ENCODE peak calls at places on chromosomes 12 and 14, in nine cellular contexts. Q is SJSA1, T is PC-9, O is A673, G is neural progenitor cell, W is fibroblast of lung, A is AG04450, N is RWPE1, S is mesendoderm. Y is an unnamed sample.

GRCh38 chr12:87509233-87509820 is 519.9 kb downstream of the C12orf50 start:
- DNase-seq in T (no peak), A (no peak), S (no peak), W (peak), O (peak), N (peak), G (no peak), Q (no peak), Y (peak)

GRCh38 chr12:18468521-18469075 is 207.3 kb downstream of the PIK3C2G start:
- DNase-seq in G (no peak), S (no peak), W (peak), T (no peak), O (no peak), A (no peak), Q (no peak), N (peak), Y (peak)

GRCh38 chr14:33943081-33943480 is 7.8 kb downstream of the EGLN3 start:
- DNase-seq in S (no peak), O (peak), T (no peak), W (no peak), N (no peak), G (no peak), Q (no peak), A (no peak), Y (no peak)

GRCh38 chr14:73272393-73272792 is 35.1 kb downstream of the PAPLN start:
- DNase-seq in O (no peak), A (no peak), T (no peak), S (no peak), G (no peak), Q (no peak), N (no peak), W (no peak), Y (no peak)

GRCh38 chr14:94498215-94498614 is 11.1 kb downstream of the SERPINA12 start:
- DNase-seq in N (no peak), W (no peak), T (no peak), G (no peak), S (no peak), Q (no peak), O (no peak), A (no peak), Y (no peak)

GRCh38 chr12:14408208-14408607 is 42.7 kb downstream of the ATF7IP start:
- DNase-seq in Q (no peak), N (no peak), W (peak), S (peak), T (no peak), A (no peak), O (peak), G (no peak), Y (no peak)

GRCh38 chr12:105278043-105278697 is 42.2 kb upstream of the APPL2 start:
- DNase-seq in W (no peak), T (no peak), A (no peak), N (no peak), Q (no peak), S (no peak), O (no peak), G (no peak), Y (no peak)

GRCh38 chr12:71014180-71014785 is 93.7 kb upstream of the PTPRR start:
- DNase-seq in G (peak), S (peak), Q (peak), N (peak), W (peak), O (peak), T (peak), A (no peak), Y (no peak)

GRCh38 chr12:49367381-49368239 is at the start of gene SPATS2:
- DNase-seq in G (no peak), N (no peak), W (peak), Q (peak), A (no peak), O (peak), T (no peak), S (peak), Y (no peak)

GRCh38 chr14:85566603-85567002 is 36.7 kb downstream of the FLRT2 start:
- DNase-seq in A (peak), S (no peak), W (peak), G (no peak), O (no peak), T (no peak), Q (peak), N (peak), Y (peak)

GRCh38 chr12:124740691-124741137 is 123.0 kb downstream of the SCARB1 start:
- DNase-seq in W (peak), G (no peak), N (peak), A (no peak), Q (peak), O (no peak), T (no peak), S (peak), Y (no peak)

GRCh38 chr12:76240281-76240680 is 107.9 kb downstream of the BBS10 start:
- DNase-seq in T (no peak), S (no peak), G (no peak), N (no peak), A (no peak), W (no peak), Q (no peak), O (no peak), Y (no peak)

GRCh38 chr12:76241371-76241770 is 106.8 kb downstream of the BBS10 start:
- DNase-seq in Q (no peak), O (no peak), T (no peak), W (peak), A (no peak), S (no peak), G (no peak), N (no peak), Y (no peak)

GRCh38 chr12:76236640-76237039 is 111.6 kb downstream of the BBS10 start:
- DNase-seq in W (peak), T (peak), A (no peak), S (no peak), G (no peak), Q (peak), O (no peak), N (peak), Y (peak)

GRCh38 chr12:76238688-76239087 is 109.5 kb downstream of the BBS10 start:
- DNase-seq in T (no peak), S (no peak), N (no peak), Q (no peak), A (no peak), O (no peak), G (no peak), W (no peak), Y (no peak)

GRCh38 chr12:76237086-76237701 is 111.0 kb downstream of the BBS10 start:
- DNase-seq in G (no peak), W (no peak), N (no peak), Q (no peak), T (peak), S (no peak), O (no peak), A (no peak), Y (peak)
- H3K27ac ChIP-seq in G (no peak), W (no peak), N (peak), Q (no peak), T (peak), S (no peak), O (no peak), A (no peak), Y (peak)

GRCh38 chr14:55745906-55746305 is 165.9 kb downstream of the KTN1 start:
- DNase-seq in A (no peak), T (no peak), G (no peak), W (no peak), S (no peak), N (no peak), Q (no peak), O (no peak), Y (no peak)

GRCh38 chr14:55734731-55735130 is 154.7 kb downstream of the KTN1 start:
- DNase-seq in G (no peak), Q (no peak), T (no peak), W (no peak), A (no peak), N (no peak), O (no peak), S (no peak), Y (no peak)

GRCh38 chr14:55743551-55743950 is 163.5 kb downstream of the KTN1 start:
- DNase-seq in Q (no peak), W (no peak), N (no peak), O (no peak), A (no peak), S (no peak), T (no peak), G (no peak), Y (no peak)

GRCh38 chr14:55744321-55744720 is 164.3 kb downstream of the KTN1 start:
- DNase-seq in Q (no peak), A (no peak), O (no peak), W (no peak), G (no peak), T (no peak), N (no peak), S (no peak), Y (no peak)

GRCh38 chr14:55739967-55740707 is 160.1 kb downstream of the KTN1 start:
- DNase-seq in A (no peak), Q (no peak), N (no peak), S (no peak), T (no peak), W (peak), G (no peak), O (peak), Y (no peak)
- H3K27ac ChIP-seq in A (no peak), Q (no peak), N (peak), S (no peak), T (no peak), W (no peak), G (no peak), O (peak), Y (no peak)

GRCh38 chr14:31230559-31230958 is 23.0 kb upstream of the HECTD1 start:
- DNase-seq in Q (no peak), T (no peak), S (no peak), O (no peak), G (no peak), N (no peak), W (no peak), A (no peak), Y (no peak)
- H3K27ac ChIP-seq in Q (no peak), T (peak), S (no peak), O (no peak), G (no peak), N (peak), W (no peak), A (no peak), Y (peak)

DNA sequence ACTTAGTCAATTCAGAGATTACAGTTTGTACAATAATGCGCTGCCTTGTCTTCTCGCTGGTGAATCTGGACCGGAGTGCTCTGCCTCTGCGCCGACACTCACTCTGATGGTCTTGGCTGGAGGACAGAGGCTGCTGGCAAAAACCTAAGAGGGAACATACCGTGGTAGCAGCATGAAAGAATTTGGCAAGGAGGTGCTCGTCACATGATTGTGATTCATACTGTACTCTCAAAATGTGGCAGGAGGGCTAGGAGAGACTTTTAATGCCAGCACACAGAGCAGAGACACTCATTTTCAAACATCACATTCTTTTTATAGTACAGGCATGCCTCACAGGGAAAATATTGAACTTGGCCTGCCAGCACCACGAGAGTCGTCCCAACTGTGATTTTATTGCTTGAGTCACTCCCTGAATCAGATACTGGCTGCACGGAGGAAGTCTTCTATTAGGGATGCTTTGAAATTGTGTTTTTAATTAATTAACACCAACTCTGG is 67.8 kb downstream of the HMGA2 start:
- DNase-seq in S (peak), W (peak), G (no peak), A (peak), T (peak), O (peak), N (peak), Q (peak), Y (peak)
- H3K27ac ChIP-seq in S (no peak), W (peak), G (peak), A (peak), T (peak), O (peak), N (peak), Q (peak), Y (peak)

DNA sequence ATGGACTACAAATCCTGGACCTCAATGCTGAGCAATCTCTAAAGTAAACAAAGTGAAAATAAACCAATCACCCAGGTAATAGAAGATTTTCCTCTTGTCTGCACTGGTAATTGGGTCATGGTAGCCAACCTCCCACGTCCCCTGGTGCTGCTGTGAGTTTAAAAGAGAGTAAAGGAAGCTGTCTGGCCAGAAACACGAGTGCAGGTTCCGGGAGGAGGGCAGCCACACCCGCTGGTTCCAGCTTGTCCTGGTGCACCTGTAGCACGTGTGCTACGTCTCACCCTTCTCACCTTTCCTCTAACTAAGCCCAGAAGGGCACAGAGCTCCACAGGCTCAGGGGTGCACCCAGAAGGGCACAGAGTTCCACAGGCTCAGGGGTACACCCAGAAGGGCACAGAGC is 5.4 kb downstream of the CRACR2A start:
- DNase-seq in G (no peak), S (no peak), N (no peak), O (no peak), Q (no peak), T (no peak), W (no peak), A (no peak), Y (no peak)
- H3K27ac ChIP-seq in G (no peak), S (no peak), N (no peak), O (no peak), Q (no peak), T (no peak), W (no peak), A (no peak), Y (no peak)

DNA sequence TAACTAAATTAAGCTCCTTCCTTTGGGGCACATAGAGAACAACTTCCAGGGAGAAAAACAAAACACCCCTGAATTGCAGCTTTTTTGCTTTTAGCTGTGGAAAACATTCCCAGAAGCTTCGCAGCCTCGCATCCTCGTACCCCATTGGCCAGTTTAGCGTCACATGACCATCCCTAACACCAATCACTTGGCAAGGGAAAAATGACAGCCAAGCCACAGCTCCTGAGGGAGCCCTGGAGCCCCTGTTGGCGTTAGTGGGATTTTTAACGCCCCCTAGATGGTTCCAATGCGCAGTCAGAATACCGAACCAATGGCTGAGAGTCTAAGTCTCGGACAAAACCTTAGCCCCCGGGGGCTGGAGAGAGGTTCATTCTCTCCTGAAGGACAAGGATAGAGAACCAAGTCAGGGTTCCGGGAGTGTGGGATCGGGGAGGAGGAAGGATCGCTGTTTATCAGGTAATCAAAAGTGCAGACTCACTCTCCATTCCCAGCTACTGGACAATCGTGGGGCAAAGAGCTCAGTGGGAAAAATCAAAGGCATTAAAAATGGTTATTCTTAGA is 135.6 kb upstream of the HIF1A start:
- DNase-seq in N (no peak), T (peak), Q (no peak), O (no peak), A (no peak), W (no peak), G (peak), S (peak), Y (no peak)
- H3K27ac ChIP-seq in N (peak), T (peak), Q (peak), O (no peak), A (peak), W (peak), G (no peak), S (no peak), Y (peak)

GRCh38 chr12:131397493-131398181 is 313.3 kb upstream of the SFSWAP start:
- DNase-seq in A (no peak), S (no peak), T (no peak), W (no peak), N (no peak), Q (no peak), G (no peak), O (no peak), Y (no peak)

GRCh38 chr12:131395971-131396573 is 314.8 kb upstream of the SFSWAP start:
- DNase-seq in N (no peak), A (no peak), Q (no peak), S (no peak), W (no peak), G (no peak), T (no peak), O (no peak), Y (no peak)

GRCh38 chr12:131403676-131404075 is 307.2 kb upstream of the SFSWAP start:
- DNase-seq in N (no peak), S (no peak), G (no peak), A (no peak), O (no peak), Q (no peak), W (no peak), T (no peak), Y (no peak)

GRCh38 chr12:131402781-131403396 is 308.0 kb upstream of the SFSWAP start:
- DNase-seq in N (no peak), T (no peak), A (no peak), W (no peak), S (no peak), O (no peak), G (no peak), Q (no peak), Y (no peak)

GRCh38 chr12:131399000-131399399 is 311.9 kb upstream of the SFSWAP start:
- DNase-seq in O (no peak), N (no peak), W (no peak), Q (no peak), G (no peak), A (no peak), T (no peak), S (no peak), Y (no peak)
- H3K27ac ChIP-seq in O (no peak), N (no peak), W (no peak), Q (no peak), G (no peak), A (no peak), T (no peak), S (no peak), Y (no peak)

DNA sequence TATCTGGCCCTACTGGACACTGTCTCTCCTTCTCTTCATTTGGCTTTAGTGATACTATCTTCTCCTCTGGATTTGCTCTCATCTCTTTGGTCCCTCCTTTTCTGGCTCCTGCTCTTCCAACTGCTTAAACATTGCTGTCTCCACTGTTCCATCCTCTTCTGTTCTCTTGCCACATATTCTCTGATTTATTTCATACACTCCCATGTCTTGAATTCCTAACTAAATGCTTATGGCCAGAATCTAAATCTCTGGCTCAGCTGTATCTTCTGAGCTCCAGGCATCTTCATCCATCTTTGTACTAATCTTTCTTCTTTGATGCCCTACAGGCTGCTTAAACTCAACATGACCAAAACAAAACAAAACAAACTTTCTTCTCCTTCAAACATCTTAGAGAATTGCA is 25.4 kb upstream of the PCED1B start:
- DNase-seq in Q (no peak), W (no peak), N (no peak), S (no peak), G (no peak), T (no peak), O (no peak), A (no peak), Y (no peak)
- H3K27ac ChIP-seq in Q (no peak), W (no peak), N (no peak), S (no peak), G (no peak), T (no peak), O (no peak), A (no peak), Y (no peak)

Y was measured in epithelial cell of prostate.